ENCODE peak calls at places on chromosome 15, in seven cellular contexts. One of them, this sample, is unnamed.

GRCh38 chr15:101723161-101723873 is 956 bp downstream of the TARS3 start:
- DNase-seq in activated T-helper 9 cell treated with anti-CD3 and anti-CD28 coated beads, Interleukin-2, amount 50 U/mL, for 16 hours: peak; percentile 12
- DNase-seq in left colon: no peak
- DNase-seq in NCI-H2171: no peak
- DNase-seq in naive thymus-derived CD4-positive, alpha-beta T cell: no peak
- DNase-seq in fibroblast of the conjunctiva: no peak
- DNase-seq in heart left ventricle: no peak
- DNase-seq in this sample: no peak

GRCh38 chr15:62711691-62712454 is 330.7 kb upstream of the TPM1 start:
- DNase-seq in NCI-H2171: no peak
- DNase-seq in heart left ventricle: no peak
- DNase-seq in fibroblast of the conjunctiva: no peak
- DNase-seq in left colon: no peak
- DNase-seq in naive thymus-derived CD4-positive, alpha-beta T cell: no peak
- DNase-seq in activated T-helper 9 cell treated with anti-CD3 and anti-CD28 coated beads, Interleukin-2, amount 50 U/mL, for 16 hours: no peak
- DNase-seq in this sample: no peak

GRCh38 chr15:33067456-33067855 is 127.1 kb downstream of the FMN1 start:
- DNase-seq in NCI-H2171: no peak
- DNase-seq in heart left ventricle: no peak
- DNase-seq in activated T-helper 9 cell treated with anti-CD3 and anti-CD28 coated beads, Interleukin-2, amount 50 U/mL, for 16 hours: no peak
- DNase-seq in fibroblast of the conjunctiva: no peak
- DNase-seq in left colon: no peak
- DNase-seq in naive thymus-derived CD4-positive, alpha-beta T cell: no peak
- DNase-seq in this sample: no peak

GRCh38 chr15:99961011-99961441 is 227.8 kb upstream of the LYSMD4 start:
- DNase-seq in heart left ventricle: no peak
- DNase-seq in left colon: no peak
- DNase-seq in activated T-helper 9 cell treated with anti-CD3 and anti-CD28 coated beads, Interleukin-2, amount 50 U/mL, for 16 hours: no peak
- DNase-seq in naive thymus-derived CD4-positive, alpha-beta T cell: no peak
- DNase-seq in fibroblast of the conjunctiva: no peak
- DNase-seq in NCI-H2171: no peak
- DNase-seq in this sample: no peak

GRCh38 chr15:91021516-91022074 is 799 bp downstream of the VPS33B start:
- DNase-seq in fibroblast of the conjunctiva: no peak
- DNase-seq in NCI-H2171: peak; percentile 71
- DNase-seq in naive thymus-derived CD4-positive, alpha-beta T cell: no peak
- DNase-seq in heart left ventricle: no peak
- DNase-seq in left colon: no peak
- DNase-seq in activated T-helper 9 cell treated with anti-CD3 and anti-CD28 coated beads, Interleukin-2, amount 50 U/mL, for 16 hours: no peak
- DNase-seq in this sample: no peak

GRCh38 chr15:29364429-29365078 is 94.9 kb upstream of the NSMCE3 start:
- DNase-seq in fibroblast of the conjunctiva: peak; percentile 1
- DNase-seq in left colon: no peak
- DNase-seq in NCI-H2171: no peak
- DNase-seq in activated T-helper 9 cell treated with anti-CD3 and anti-CD28 coated beads, Interleukin-2, amount 50 U/mL, for 16 hours: no peak
- DNase-seq in naive thymus-derived CD4-positive, alpha-beta T cell: no peak
- DNase-seq in heart left ventricle: no peak
- DNase-seq in this sample: no peak

GRCh38 chr15:101361418-101361817 is 66.4 kb upstream of the SNRPA1 start:
- DNase-seq in naive thymus-derived CD4-positive, alpha-beta T cell: no peak
- DNase-seq in activated T-helper 9 cell treated with anti-CD3 and anti-CD28 coated beads, Interleukin-2, amount 50 U/mL, for 16 hours: no peak
- DNase-seq in heart left ventricle: no peak
- DNase-seq in left colon: no peak
- DNase-seq in NCI-H2171: no peak
- DNase-seq in fibroblast of the conjunctiva: no peak
- DNase-seq in this sample: no peak

GRCh38 chr15:70955151-70955550 is 62.5 kb downstream of the LRRC49 start:
- DNase-seq in NCI-H2171: no peak
- DNase-seq in heart left ventricle: no peak
- DNase-seq in naive thymus-derived CD4-positive, alpha-beta T cell: no peak
- DNase-seq in fibroblast of the conjunctiva: no peak
- DNase-seq in activated T-helper 9 cell treated with anti-CD3 and anti-CD28 coated beads, Interleukin-2, amount 50 U/mL, for 16 hours: no peak
- DNase-seq in left colon: no peak
- DNase-seq in this sample: no peak

GRCh38 chr15:59138243-59138642 is 33.3 kb downstream of the CCNB2 start:
- DNase-seq in left colon: peak; percentile 42
- DNase-seq in activated T-helper 9 cell treated with anti-CD3 and anti-CD28 coated beads, Interleukin-2, amount 50 U/mL, for 16 hours: peak; percentile 33
- DNase-seq in fibroblast of the conjunctiva: peak; percentile 16
- DNase-seq in naive thymus-derived CD4-positive, alpha-beta T cell: peak; percentile 47
- DNase-seq in NCI-H2171: no peak
- DNase-seq in heart left ventricle: no peak
- DNase-seq in this sample: peak; percentile 63

GRCh38 chr15:66830358-66830757 is 128.3 kb downstream of the SMAD6 start:
- DNase-seq in fibroblast of the conjunctiva: peak; percentile 46
- DNase-seq in NCI-H2171: no peak
- DNase-seq in naive thymus-derived CD4-positive, alpha-beta T cell: no peak
- DNase-seq in left colon: no peak
- DNase-seq in heart left ventricle: no peak
- DNase-seq in activated T-helper 9 cell treated with anti-CD3 and anti-CD28 coated beads, Interleukin-2, amount 50 U/mL, for 16 hours: no peak
- DNase-seq in this sample: peak; percentile 47

GRCh38 chr15:82810061-82810862 is 834 bp downstream of the WHAMM start:
- DNase-seq in NCI-H2171: peak; percentile 55
- DNase-seq in heart left ventricle: peak; percentile 72
- DNase-seq in activated T-helper 9 cell treated with anti-CD3 and anti-CD28 coated beads, Interleukin-2, amount 50 U/mL, for 16 hours: peak; percentile 8
- DNase-seq in fibroblast of the conjunctiva: no peak
- DNase-seq in naive thymus-derived CD4-positive, alpha-beta T cell: peak; percentile 42
- DNase-seq in left colon: peak; percentile 27
- DNase-seq in this sample: peak; percentile 30

GRCh38 chr15:98143116-98143515 is 182.6 kb downstream of the ARRDC4 start:
- DNase-seq in left colon: no peak
- DNase-seq in fibroblast of the conjunctiva: no peak
- DNase-seq in heart left ventricle: no peak
- DNase-seq in naive thymus-derived CD4-positive, alpha-beta T cell: no peak
- DNase-seq in NCI-H2171: no peak
- DNase-seq in activated T-helper 9 cell treated with anti-CD3 and anti-CD28 coated beads, Interleukin-2, amount 50 U/mL, for 16 hours: no peak
- DNase-seq in this sample: no peak

GRCh38 chr15:79929412-79929811 is 32.6 kb upstream of the MTHFS start:
- DNase-seq in activated T-helper 9 cell treated with anti-CD3 and anti-CD28 coated beads, Interleukin-2, amount 50 U/mL, for 16 hours: no peak
- DNase-seq in NCI-H2171: no peak
- DNase-seq in left colon: no peak
- DNase-seq in heart left ventricle: no peak
- DNase-seq in fibroblast of the conjunctiva: no peak
- DNase-seq in naive thymus-derived CD4-positive, alpha-beta T cell: no peak
- DNase-seq in this sample: no peak

GRCh38 chr15:71434774-71435173 is 319.5 kb downstream of the THSD4 start:
- DNase-seq in NCI-H2171: no peak
- DNase-seq in heart left ventricle: no peak
- DNase-seq in activated T-helper 9 cell treated with anti-CD3 and anti-CD28 coated beads, Interleukin-2, amount 50 U/mL, for 16 hours: no peak
- DNase-seq in naive thymus-derived CD4-positive, alpha-beta T cell: no peak
- DNase-seq in fibroblast of the conjunctiva: no peak
- DNase-seq in left colon: no peak
- DNase-seq in this sample: no peak

GRCh38 chr15:90465140-90465929 is 64.4 kb upstream of the CRTC3 start:
- DNase-seq in heart left ventricle: no peak
- DNase-seq in NCI-H2171: no peak
- DNase-seq in activated T-helper 9 cell treated with anti-CD3 and anti-CD28 coated beads, Interleukin-2, amount 50 U/mL, for 16 hours: no peak
- DNase-seq in fibroblast of the conjunctiva: peak; percentile 33
- DNase-seq in left colon: no peak
- DNase-seq in naive thymus-derived CD4-positive, alpha-beta T cell: no peak
- DNase-seq in this sample: no peak

GRCh38 chr15:78301813-78302212 is 2.4 kb upstream of the SKIC8 start:
- DNase-seq in naive thymus-derived CD4-positive, alpha-beta T cell: no peak
- DNase-seq in activated T-helper 9 cell treated with anti-CD3 and anti-CD28 coated beads, Interleukin-2, amount 50 U/mL, for 16 hours: no peak
- DNase-seq in heart left ventricle: no peak
- DNase-seq in fibroblast of the conjunctiva: no peak
- DNase-seq in left colon: no peak
- DNase-seq in NCI-H2171: no peak
- DNase-seq in this sample: no peak

GRCh38 chr15:70095387-70096214 is 2.1 kb downstream of the TLE3 start:
- DNase-seq in heart left ventricle: peak; percentile 79
- DNase-seq in left colon: peak; percentile 50
- DNase-seq in NCI-H2171: no peak
- DNase-seq in fibroblast of the conjunctiva: no peak
- DNase-seq in activated T-helper 9 cell treated with anti-CD3 and anti-CD28 coated beads, Interleukin-2, amount 50 U/mL, for 16 hours: peak; percentile 44
- DNase-seq in naive thymus-derived CD4-positive, alpha-beta T cell: peak; percentile 23
- DNase-seq in this sample: peak; percentile 67

GRCh38 chr15:38129531-38130199 is 123.0 kb upstream of the SPRED1 start:
- DNase-seq in NCI-H2171: no peak
- DNase-seq in heart left ventricle: no peak
- DNase-seq in left colon: peak; percentile 72
- DNase-seq in activated T-helper 9 cell treated with anti-CD3 and anti-CD28 coated beads, Interleukin-2, amount 50 U/mL, for 16 hours: no peak
- DNase-seq in fibroblast of the conjunctiva: peak; percentile 100
- DNase-seq in naive thymus-derived CD4-positive, alpha-beta T cell: no peak
- DNase-seq in this sample: peak; percentile 24

GRCh38 chr15:47778263-47778770 is 61.0 kb downstream of the SEMA6D start:
- DNase-seq in NCI-H2171: no peak
- DNase-seq in left colon: no peak
- DNase-seq in naive thymus-derived CD4-positive, alpha-beta T cell: no peak
- DNase-seq in heart left ventricle: no peak
- DNase-seq in activated T-helper 9 cell treated with anti-CD3 and anti-CD28 coated beads, Interleukin-2, amount 50 U/mL, for 16 hours: no peak
- DNase-seq in fibroblast of the conjunctiva: no peak
- DNase-seq in this sample: no peak

GRCh38 chr15:29968099-29968892 is 114.5 kb upstream of the GOLGA8J start:
- DNase-seq in fibroblast of the conjunctiva: no peak
- DNase-seq in left colon: no peak
- DNase-seq in naive thymus-derived CD4-positive, alpha-beta T cell: no peak
- DNase-seq in activated T-helper 9 cell treated with anti-CD3 and anti-CD28 coated beads, Interleukin-2, amount 50 U/mL, for 16 hours: no peak
- DNase-seq in NCI-H2171: peak; percentile 20
- DNase-seq in heart left ventricle: no peak
- DNase-seq in this sample: no peak

GRCh38 chr15:48186271-48186670 is 5.2 kb upstream of the CTXN2 start:
- DNase-seq in left colon: no peak
- DNase-seq in heart left ventricle: no peak
- DNase-seq in activated T-helper 9 cell treated with anti-CD3 and anti-CD28 coated beads, Interleukin-2, amount 50 U/mL, for 16 hours: no peak
- DNase-seq in naive thymus-derived CD4-positive, alpha-beta T cell: no peak
- DNase-seq in NCI-H2171: no peak
- DNase-seq in fibroblast of the conjunctiva: no peak
- DNase-seq in this sample: no peak

GRCh38 chr15:61794881-61795280 is 265.4 kb downstream of the VPS13C start:
- DNase-seq in activated T-helper 9 cell treated with anti-CD3 and anti-CD28 coated beads, Interleukin-2, amount 50 U/mL, for 16 hours: no peak
- DNase-seq in fibroblast of the conjunctiva: peak; percentile 35
- DNase-seq in heart left ventricle: no peak
- DNase-seq in naive thymus-derived CD4-positive, alpha-beta T cell: no peak
- DNase-seq in left colon: no peak
- DNase-seq in NCI-H2171: no peak
- DNase-seq in this sample: no peak

GRCh38 chr15:78873796-78874761 is 1.4 kb downstream of the MORF4L1 start:
- DNase-seq in activated T-helper 9 cell treated with anti-CD3 and anti-CD28 coated beads, Interleukin-2, amount 50 U/mL, for 16 hours: no peak
- DNase-seq in left colon: peak; percentile 35
- DNase-seq in fibroblast of the conjunctiva: no peak
- DNase-seq in naive thymus-derived CD4-positive, alpha-beta T cell: peak; percentile 37
- DNase-seq in heart left ventricle: no peak
- DNase-seq in NCI-H2171: no peak
- DNase-seq in this sample: no peak

This sample was measured in Peyer's patch.